ENCODE peak calls at places on chromosome 22, in six cellular contexts. K is A549, O is cardiac muscle cell, P is left lung, T is PC-3, R is stomach. D is an unnamed sample.

GRCh38 chr22:50697667-50698506 is 25.3 kb downstream of the SHANK3 start:
- DNase-seq in T (no peak), K (no peak), P (peak), O (no peak), R (no peak), D (no peak)

GRCh38 chr22:39893526-39893925 is at the start of gene ENTHD1:
- DNase-seq in O (no peak), P (no peak), K (no peak), R (no peak), T (no peak), D (no peak)

GRCh38 chr22:27128461-27129080 is 471.2 kb downstream of the MIAT start:
- DNase-seq in O (no peak), P (no peak), K (no peak), R (no peak), T (no peak), D (no peak)

GRCh38 chr22:50398698-50399648 is 55.8 kb downstream of the PPP6R2 start:
- DNase-seq in P (no peak), O (no peak), T (no peak), R (peak), K (no peak), D (no peak)

GRCh38 chr22:29138556-29138955 is 65.7 kb downstream of the KREMEN1 start:
- DNase-seq in R (no peak), P (no peak), K (no peak), T (no peak), O (no peak), D (no peak)

GRCh38 chr22:43228330-43228729 is 41.4 kb upstream of the TTLL12 start:
- DNase-seq in P (no peak), R (peak), K (peak), T (peak), O (peak), D (no peak)

GRCh38 chr22:30572840-30573593 is 1.4 kb downstream of the GAL3ST1 start:
- DNase-seq in P (no peak), T (no peak), K (peak), R (no peak), O (no peak), D (no peak)

GRCh38 chr22:43404673-43405385 is 7.0 kb upstream of the MPPED1 start:
- DNase-seq in K (no peak), T (no peak), P (no peak), R (peak), O (no peak), D (no peak)

GRCh38 chr22:28594784-28595324 is 84.8 kb downstream of the TTC28 start:
- DNase-seq in P (no peak), T (peak), K (peak), R (no peak), O (peak), D (no peak)

GRCh38 chr22:23437779-23438178 is 142.3 kb downstream of the IGLL1 start:
- DNase-seq in O (no peak), P (no peak), R (no peak), K (no peak), T (no peak), D (no peak)

GRCh38 chr22:36761553-36762240 is 14.2 kb downstream of the IFT27 start:
- DNase-seq in O (no peak), P (peak), K (no peak), R (no peak), T (no peak), D (no peak)

GRCh38 chr22:29039148-29039547 is 22.5 kb downstream of the C22orf31 start:
- DNase-seq in R (peak), T (no peak), O (no peak), K (no peak), P (no peak), D (no peak)

GRCh38 chr22:27873476-27873875 is 45.6 kb downstream of the PITPNB start:
- DNase-seq in P (no peak), T (no peak), K (no peak), R (no peak), O (peak), D (no peak)

GRCh38 chr22:29509298-29509697 is 29.3 kb downstream of the NEFH start:
- DNase-seq in K (no peak), T (no peak), R (no peak), P (no peak), O (no peak), D (no peak)

GRCh38 chr22:43923631-43924548 is at the start of gene PNPLA3:
- DNase-seq in P (peak), R (peak), T (peak), O (peak), K (peak), D (peak)

GRCh38 chr22:22578702-22579424 is 19.8 kb upstream of the PRAME start:
- DNase-seq in T (no peak), O (peak), R (no peak), P (no peak), K (no peak), D (no peak)

GRCh38 chr22:42316988-42317387 is 46.5 kb upstream of the TCF20 start:
- DNase-seq in P (no peak), T (no peak), O (peak), R (peak), K (no peak), D (peak)

GRCh38 chr22:22948651-22949611 is 61.3 kb downstream of the IGLL5 start:
- DNase-seq in R (no peak), T (no peak), O (peak), K (no peak), P (no peak), D (no peak)

GRCh38 chr22:50498322-50498861 is 9.1 kb downstream of the LMF2 start:
- DNase-seq in K (peak), P (no peak), R (peak), O (peak), T (peak), D (peak)

GRCh38 chr22:41229730-41230398 is 10.9 kb downstream of the CHADL start:
- DNase-seq in R (no peak), T (no peak), P (no peak), O (no peak), K (no peak), D (no peak)

GRCh38 chr22:36753916-36754315 is 22.0 kb downstream of the IFT27 start:
- DNase-seq in P (peak), O (no peak), T (no peak), R (no peak), K (no peak), D (no peak)

GRCh38 chr22:29782061-29782845 is 15.1 kb downstream of the UQCR10 start:
- DNase-seq in O (peak), P (peak), K (no peak), T (peak), R (peak), D (no peak)

GRCh38 chr22:36194971-36195370 is 6.6 kb downstream of the APOL4 start:
- DNase-seq in P (peak), K (peak), T (peak), R (peak), O (peak), D (no peak)

GRCh38 chr22:33438273-33438672 is 380.1 kb upstream of the SYN3 start:
- DNase-seq in K (peak), P (no peak), T (peak), O (peak), R (no peak), D (no peak)

GRCh38 chr22:50701076-50701419 is 28.4 kb downstream of the SHANK3 start:
- DNase-seq in R (no peak), K (no peak), O (no peak), T (no peak), P (peak), D (no peak)

GRCh38 chr22:23389271-23390071 is 190.6 kb downstream of the IGLL1 start:
- DNase-seq in O (no peak), R (no peak), K (no peak), P (peak), T (no peak), D (no peak)

GRCh38 chr22:27133951-27134664 is 476.7 kb downstream of the MIAT start:
- DNase-seq in K (peak), O (peak), R (peak), T (peak), P (peak), D (no peak)

GRCh38 chr22:27982106-27982505 is 63.0 kb upstream of the PITPNB start:
- DNase-seq in R (peak), K (no peak), O (no peak), T (no peak), P (no peak), D (no peak)

GRCh38 chr22:28019881-28020861 is 101.1 kb upstream of the PITPNB start:
- DNase-seq in O (peak), K (peak), T (peak), P (peak), R (peak), D (peak)

GRCh38 chr22:17369553-17370035 is 334 bp downstream of the CECR2 start:
- DNase-seq in K (no peak), P (peak), T (no peak), O (peak), R (no peak), D (no peak)

GRCh38 chr22:31659246-31659645 is 2.8 kb downstream of the PISD start:
- DNase-seq in K (no peak), T (no peak), P (no peak), O (no peak), R (no peak), D (no peak)

GRCh38 chr22:27835446-27835845 is 33.9 kb upstream of the MN1 start:
- DNase-seq in P (no peak), O (peak), T (no peak), R (no peak), K (no peak), D (no peak)

GRCh38 chr22:30235687-30236170 is 10.8 kb downstream of the LIF start:
- DNase-seq in T (peak), O (peak), P (peak), R (no peak), K (peak), D (no peak)

GRCh38 chr22:26565889-26566288 is 24.0 kb downstream of the TPST2 start:
- DNase-seq in O (no peak), R (no peak), T (no peak), K (no peak), P (no peak), D (no peak)

GRCh38 chr22:42074153-42074750 is at the start of gene PHETA2:
- DNase-seq in K (no peak), R (peak), T (no peak), O (peak), P (peak), D (no peak)

GRCh38 chr22:32336185-32336603 is 21.5 kb upstream of the RFPL3 start:
- DNase-seq in T (no peak), K (no peak), R (no peak), P (no peak), O (no peak), D (no peak)

GRCh38 chr22:30206964-30207363 is 39.6 kb downstream of the LIF start:
- DNase-seq in R (peak), O (peak), K (peak), T (peak), P (no peak), D (no peak)

GRCh38 chr22:35376728-35377472 is 4.0 kb upstream of the HMOX1 start:
- DNase-seq in O (peak), K (peak), R (peak), P (peak), T (peak), D (no peak)

GRCh38 chr22:31451709-31452571 is 37.7 kb downstream of the EIF4ENIF1 start:
- DNase-seq in R (no peak), K (peak), T (peak), O (peak), P (no peak), D (no peak)

GRCh38 chr22:27284314-27284713 is 517.2 kb downstream of the MN1 start:
- DNase-seq in P (no peak), T (no peak), R (no peak), K (no peak), O (no peak), D (no peak)

GRCh38 chr22:46117206-46118199 is 32.8 kb upstream of the PPARA start:
- DNase-seq in T (no peak), O (no peak), R (no peak), P (no peak), K (no peak), D (no peak)
- H3K27ac ChIP-seq in T (no peak), O (no peak), R (no peak), P (no peak), K (peak), D (no peak)

GRCh38 chr22:38259370-38259769 is 13.4 kb downstream of the TMEM184B start:
- DNase-seq in P (no peak), K (no peak), R (no peak), T (no peak), O (no peak), D (no peak)

GRCh38 chr22:38257650-38258246 is 15.1 kb downstream of the TMEM184B start:
- DNase-seq in O (no peak), P (no peak), K (no peak), T (peak), R (peak), D (no peak)

GRCh38 chr22:38258895-38259294 is 13.9 kb downstream of the TMEM184B start:
- DNase-seq in T (no peak), P (no peak), K (no peak), R (no peak), O (peak), D (no peak)

GRCh38 chr22:38255697-38256096 is 17.1 kb downstream of the TMEM184B start:
- DNase-seq in P (no peak), O (no peak), T (no peak), K (no peak), R (no peak), D (no peak)

DNA sequence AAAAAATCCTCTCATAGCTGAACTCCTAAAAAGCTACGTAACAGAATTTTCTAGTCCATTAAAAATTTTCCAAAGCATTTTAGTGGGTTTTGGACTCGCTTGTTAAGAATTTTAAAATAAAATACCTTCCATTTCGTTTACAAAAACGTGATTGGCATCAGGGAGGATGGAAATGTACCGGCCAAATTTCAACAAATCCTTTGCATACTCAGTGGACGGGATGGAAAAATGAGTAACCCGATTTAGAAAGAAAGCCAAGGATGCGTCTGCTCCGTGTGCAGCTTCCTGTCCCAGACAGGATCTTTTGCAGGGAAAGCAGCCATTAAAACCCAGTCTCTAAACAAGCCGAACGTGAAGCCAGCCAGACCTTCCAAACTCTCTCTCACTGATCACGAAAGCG is 15.6 kb downstream of the TMEM184B start:
- DNase-seq in O (peak), K (no peak), P (no peak), T (peak), R (no peak), D (no peak)
- H3K27ac ChIP-seq in O (peak), K (no peak), P (peak), T (peak), R (peak), D (no peak)

GRCh38 chr22:20039683-20040325 is 18.9 kb downstream of the TANGO2 start:
- DNase-seq in K (no peak), P (no peak), T (no peak), O (no peak), R (no peak), D (no peak)

GRCh38 chr22:20037419-20037818 is 16.5 kb downstream of the TANGO2 start:
- DNase-seq in K (no peak), O (no peak), P (no peak), T (no peak), R (no peak), D (no peak)

GRCh38 chr22:20036535-20037392 is 15.9 kb downstream of the TANGO2 start:
- DNase-seq in R (no peak), T (no peak), O (no peak), K (no peak), P (no peak), D (no peak)

GRCh38 chr22:20040801-20041200 is 19.9 kb downstream of the TANGO2 start:
- DNase-seq in P (no peak), T (no peak), O (no peak), K (no peak), R (no peak), D (no peak)

GRCh38 chr22:20038574-20038973 is 17.7 kb downstream of the TANGO2 start:
- DNase-seq in K (no peak), T (no peak), O (no peak), P (no peak), R (no peak), D (no peak)
- H3K27ac ChIP-seq in K (no peak), T (no peak), O (no peak), P (no peak), R (no peak), D (no peak)

GRCh38 chr22:25029181-25029580 is 76.7 kb downstream of the KIAA1671 start:
- DNase-seq in P (no peak), T (no peak), K (no peak), R (no peak), O (no peak), D (no peak)

GRCh38 chr22:25028841-25029141 is 76.3 kb downstream of the KIAA1671 start:
- DNase-seq in K (no peak), T (no peak), R (no peak), P (no peak), O (no peak), D (no peak)

GRCh38 chr22:25027052-25027525 is 74.6 kb downstream of the KIAA1671 start:
- DNase-seq in K (no peak), R (no peak), T (peak), P (no peak), O (no peak), D (no peak)

GRCh38 chr22:25027552-25027951 is 75.0 kb downstream of the KIAA1671 start:
- DNase-seq in R (no peak), T (no peak), P (no peak), K (no peak), O (peak), D (no peak)

GRCh38 chr22:25027959-25028840 is 75.7 kb downstream of the KIAA1671 start:
- DNase-seq in T (peak), R (no peak), O (peak), P (no peak), K (peak), D (no peak)
- H3K27ac ChIP-seq in T (peak), R (peak), O (peak), P (no peak), K (peak), D (no peak)

GRCh38 chr22:48944756-48945620 is 882.7 kb downstream of the BRD1 start:
- DNase-seq in P (no peak), R (peak), T (no peak), O (no peak), K (no peak), D (no peak)

GRCh38 chr22:48943567-48944432 is 883.9 kb downstream of the BRD1 start:
- DNase-seq in K (peak), T (peak), O (no peak), R (peak), P (no peak), D (no peak)

GRCh38 chr22:48945621-48946458 is 881.8 kb downstream of the BRD1 start:
- DNase-seq in K (no peak), O (no peak), P (no peak), R (peak), T (no peak), D (no peak)

GRCh38 chr22:48942698-48943566 is 884.7 kb downstream of the BRD1 start:
- DNase-seq in T (no peak), R (peak), O (no peak), P (no peak), K (no peak), D (no peak)

GRCh38 chr22:48944433-48944755 is 883.3 kb downstream of the BRD1 start:
- DNase-seq in R (peak), T (no peak), P (no peak), K (no peak), O (no peak), D (no peak)
- H3K27ac ChIP-seq in R (no peak), T (no peak), P (no peak), K (no peak), O (no peak), D (no peak)